ENCODE peak calls at places on chromosomes 16 and 17, in six cellular contexts. N, W, C, V, H and J are unnamed samples.
A peak's percentile ranks its signal among the peaks of the same experiment; 100 is the strongest.

GRCh38 chr17:61139219-61139618 is 260.4 kb upstream of the TBX2 start:
- DNase-seq in N (no peak), W (peak; percentile 88), C (no peak), V (no peak), H (peak; percentile 47), J (peak; percentile 39)

GRCh38 chr17:82247856-82248671 is 19.2 kb downstream of the SLC16A3 start:
- DNase-seq in N (peak; percentile 20), W (no peak), C (no peak), V (no peak), H (no peak), J (no peak)

GRCh38 chr16:24208710-24209109 is 47.4 kb upstream of the CACNG3 start:
- DNase-seq in N (no peak), W (no peak), C (peak; percentile 95), V (no peak), H (no peak), J (no peak)

GRCh38 chr16:1972490-1972877 is 631 bp downstream of the TBL3 start:
- DNase-seq in N (peak; percentile 49), W (no peak), C (no peak), V (no peak), H (no peak), J (no peak)

GRCh38 chr16:67120025-67120424 is 10.3 kb downstream of the PHAF1 start:
- DNase-seq in N (no peak), W (peak; percentile 18), C (no peak), V (no peak), H (no peak), J (no peak)

GRCh38 chr17:17685775-17686291 is 4.6 kb downstream of the RAI1 start:
- DNase-seq in N (no peak), W (peak; percentile 91), C (no peak), V (no peak), H (peak; percentile 60), J (no peak)

GRCh38 chr17:40558300-40558584 is 7.0 kb downstream of the CCR7 start:
- DNase-seq in N (no peak), W (no peak), C (peak; percentile 7), V (no peak), H (no peak), J (no peak)

GRCh38 chr16:55513616-55514015 is 4.7 kb downstream of the LPCAT2 start:
- DNase-seq in N (no peak), W (no peak), C (no peak), V (peak; percentile 66), H (no peak), J (no peak)

GRCh38 chr17:2796164-2797140 is at the start of gene RAP1GAP2:
- DNase-seq in N (no peak), W (no peak), C (no peak), V (no peak), H (peak; percentile 88), J (peak; percentile 63)

GRCh38 chr16:27529962-27530361 is 19.8 kb downstream of the GTF3C1 start:
- DNase-seq in N (no peak), W (peak; percentile 82), C (no peak), V (no peak), H (no peak), J (no peak)

GRCh38 chr17:61486135-61487120 is 34.2 kb downstream of the TBX4 start:
- DNase-seq in N (no peak), W (no peak), C (peak; percentile 10), V (no peak), H (no peak), J (no peak)

GRCh38 chr17:67439269-67439668 is 62.2 kb downstream of the PITPNC1 start:
- DNase-seq in N (no peak), W (no peak), C (no peak), V (no peak), H (no peak), J (no peak)

GRCh38 chr17:353838-354234 is 1.2 kb upstream of the RPH3AL start:
- DNase-seq in N (no peak), W (no peak), C (no peak), V (no peak), H (no peak), J (no peak)

GRCh38 chr16:28324235-28324886 is 32.0 kb downstream of the SBK1 start:
- DNase-seq in N (no peak), W (no peak), C (no peak), V (peak; percentile 88), H (no peak), J (no peak)

GRCh38 chr17:10013360-10014112 is 108.5 kb upstream of the RCVRN start:
- DNase-seq in N (no peak), W (peak; percentile 66), C (peak; percentile 17), V (no peak), H (peak; percentile 51), J (no peak)

GRCh38 chr16:2009302-2009711 is 314 bp downstream of the ZNF598 start:
- DNase-seq in N (peak; percentile 56), W (no peak), C (no peak), V (no peak), H (no peak), J (no peak)

GRCh38 chr17:43905400-43905984 is 1.8 kb downstream of the MPP2 start:
- DNase-seq in N (no peak), W (no peak), C (peak; percentile 62), V (no peak), H (no peak), J (no peak)

GRCh38 chr16:77763994-77764393 is 24.4 kb upstream of the VAT1L start:
- DNase-seq in N (no peak), W (no peak), C (no peak), V (no peak), H (no peak), J (no peak)

GRCh38 chr17:47884427-47884740 is 11.7 kb upstream of the SP2 start:
- DNase-seq in N (no peak), W (no peak), C (no peak), V (no peak), H (no peak), J (no peak)

DNA sequence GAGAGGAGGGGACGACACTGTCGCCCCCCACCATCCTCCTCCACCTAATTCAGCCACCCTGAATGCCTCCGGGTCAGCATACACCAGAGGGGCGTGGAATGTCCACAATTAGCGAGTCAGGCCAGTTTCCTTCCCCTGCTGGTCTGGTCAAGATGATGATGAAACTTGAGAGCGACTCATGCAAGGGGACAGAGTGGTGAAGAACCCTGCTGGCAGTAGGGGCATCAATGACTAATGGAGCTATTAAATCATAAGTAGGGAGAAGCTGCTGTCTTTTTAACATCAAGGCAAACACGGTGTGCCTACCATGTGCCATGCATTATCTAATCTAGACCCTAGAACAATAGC is 7.2 kb downstream of the SPACA3 start:
- DNase-seq in N (no peak), W (peak; percentile 60), C (no peak), V (no peak), H (no peak), J (no peak)
- TF ChIP-seq CTCF in N (no peak), W (no peak), C (no peak), V (no peak), H (no peak), J (no peak)

GRCh38 chr16:64920211-64920610 is 201.7 kb downstream of the CDH11 start:
- DNase-seq in N (no peak), W (no peak), C (no peak), V (no peak), H (no peak), J (no peak)
- H3K27ac ChIP-seq in N (no peak overlapping the region), W (no peak overlapping the region), C (no peak overlapping the region), V (no peak overlapping the region), H (no peak overlapping the region), J (no peak overlapping the region)

GRCh38 chr16:62167551-62167950 is 131.3 kb upstream of the CDH8 start:
- DNase-seq in N (no peak), W (no peak), C (no peak), V (no peak), H (no peak), J (no peak)
- TF ChIP-seq CTCF in N (no peak), W (no peak), C (no peak), V (no peak), H (no peak), J (no peak)

GRCh38 chr16:57735755-57736418 is at the start of gene KATNB1:
- DNase-seq in N (no peak), W (no peak), C (no peak), V (no peak), H (no peak), J (no peak)
- H3K27ac ChIP-seq in N (peak within 1 kb of the TSS; percentile 74), W (peak within 1 kb of the TSS; percentile 84), C (peak within 1 kb of the TSS; percentile 96), V (peak within 1 kb of the TSS; percentile 81), H (peak within 1 kb of the TSS; percentile 74), J (peak within 1 kb of the TSS; percentile 77)

GRCh38 chr17:75875940-75876189 is 2.5 kb downstream of the TRIM47 start:
- DNase-seq in N (no peak), W (no peak), C (no peak), V (no peak), H (no peak), J (no peak)

GRCh38 chr17:75875182-75875939 is 3.0 kb downstream of the TRIM47 start:
- DNase-seq in N (peak; percentile 71), W (no peak), C (no peak), V (no peak), H (peak; percentile 53), J (no peak)

GRCh38 chr17:75876938-75877751 is 1.2 kb downstream of the TRIM47 start:
- DNase-seq in N (peak; percentile 97), W (peak; percentile 97), C (peak; percentile 90), V (peak; percentile 74), H (peak; percentile 93), J (no peak)

GRCh38 chr17:75877752-75878173 is 618 bp downstream of the TRIM47 start:
- DNase-seq in N (peak; percentile 77), W (peak; percentile 71), C (peak; percentile 84), V (peak; percentile 68), H (peak; percentile 76), J (peak; percentile 76)

DNA sequence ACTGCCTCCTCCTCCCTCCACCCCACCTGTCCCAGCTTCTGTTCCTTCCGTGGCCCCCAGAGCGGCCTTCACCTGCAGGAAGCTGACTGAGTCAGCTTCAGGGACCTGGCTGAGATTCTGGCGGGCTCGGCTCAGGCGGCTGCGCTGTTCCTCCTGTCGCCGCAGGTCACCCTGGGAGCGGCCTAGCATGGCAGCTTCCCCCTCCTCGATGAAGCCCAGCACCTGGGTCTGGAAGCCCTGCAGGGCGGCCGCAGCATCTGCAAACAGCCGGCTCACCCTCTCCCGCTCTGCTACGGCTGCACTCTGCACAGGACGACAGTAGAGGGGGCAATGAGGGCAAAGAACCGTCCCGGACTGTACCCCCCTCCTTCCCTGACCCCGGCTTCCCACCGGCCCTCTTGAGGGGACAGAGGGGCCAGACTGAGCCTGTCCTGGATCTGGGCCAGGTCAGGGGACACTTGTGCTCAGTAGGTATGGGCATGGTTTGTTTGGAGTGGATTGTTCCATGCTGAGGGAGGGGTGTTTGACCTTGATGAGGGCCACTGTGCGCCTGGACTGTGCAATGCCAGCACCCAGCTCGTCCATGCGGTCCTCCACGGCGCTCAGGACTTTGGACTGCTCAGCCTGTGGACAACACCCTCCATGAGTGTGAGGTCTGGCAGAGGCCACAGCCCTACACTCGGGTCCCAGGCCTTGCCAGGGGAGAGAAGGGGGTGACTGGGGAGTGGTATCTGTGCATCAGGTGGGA is 2.0 kb downstream of the TRIM47 start:
- DNase-seq in N (peak; percentile 58), W (no peak), C (peak; percentile 88), V (peak; percentile 97), H (peak; percentile 77), J (peak; percentile 77)
- TF ChIP-seq CTCF in N (no peak), W (peak; percentile 3), C (peak; percentile 75), V (peak; percentile 84), H (peak; percentile 40), J (peak; percentile 47)